ENCODE peak calls at places on chromosomes 7 and 10, in six cellular contexts. D is esophagus squamous epithelium, R is AG04450, H is Calu3, L is coronary artery, E is BJ. N is an unnamed sample.

GRCh38 chr7:27095897-27096755 is at the start of gene HOXA1:
- DNase-seq in D (peak), R (peak), H (no peak), L (no peak), E (peak), N (peak)

GRCh38 chr10:108393111-108393510 is 1228.6 kb upstream of the SORCS1 start:
- DNase-seq in D (no peak), R (no peak), H (no peak), L (no peak), E (no peak), N (no peak)

GRCh38 chr7:31311465-31312074 is 29.0 kb downstream of the NEUROD6 start:
- DNase-seq in D (no peak), R (no peak), H (no peak), L (no peak), E (no peak), N (no peak)

GRCh38 chr7:108454674-108455523 is 1.3 kb downstream of the NRCAM start:
- DNase-seq in D (no peak), R (no peak), H (peak), L (no peak), E (no peak), N (peak)

GRCh38 chr7:124263232-124263827 is 230.5 kb upstream of the TMEM229A start:
- DNase-seq in D (no peak), R (no peak), H (peak), L (no peak), E (no peak), N (no peak)

GRCh38 chr7:90516257-90516656 is 46.8 kb downstream of the PTTG1IP2 start:
- DNase-seq in D (no peak), R (no peak), H (no peak), L (no peak), E (no peak), N (no peak)

GRCh38 chr7:81111358-81111757 is 192.5 kb upstream of the SEMA3C start:
- DNase-seq in D (no peak), R (peak), H (no peak), L (no peak), E (peak), N (no peak)

GRCh38 chr7:117072620-117073118 is 119.4 kb downstream of the ST7 start:
- DNase-seq in D (no peak), R (no peak), H (no peak), L (no peak), E (no peak), N (no peak)

GRCh38 chr10:120805014-120805805 is 46.0 kb upstream of the WDR11 start:
- DNase-seq in D (no peak), R (no peak), H (no peak), L (no peak), E (no peak), N (no peak)

GRCh38 chr10:112775892-112776679 is 174.0 kb upstream of the TCF7L2 start:
- DNase-seq in D (no peak), R (no peak), H (peak), L (no peak), E (no peak), N (no peak)

GRCh38 chr10:69361303-69361614 is 55.5 kb downstream of the TACR2 start:
- DNase-seq in D (no peak), R (no peak), H (no peak), L (no peak), E (no peak), N (no peak)

GRCh38 chr7:8177109-8177933 is 84.6 kb downstream of the ICA1 start:
- DNase-seq in D (no peak), R (no peak), H (no peak), L (no peak), E (no peak), N (no peak)

GRCh38 chr10:73205121-73205520 is 37.2 kb downstream of the FAM149B1 start:
- DNase-seq in D (no peak), R (no peak), H (no peak), L (no peak), E (no peak), N (no peak)

GRCh38 chr10:49170632-49171325 is 17.4 kb downstream of the TMEM273 start:
- DNase-seq in D (no peak), R (no peak), H (no peak), L (no peak), E (no peak), N (no peak)

GRCh38 chr7:14210075-14210474 is 220.6 kb upstream of the ETV1 start:
- DNase-seq in D (no peak), R (no peak), H (no peak), L (no peak), E (no peak), N (no peak)

GRCh38 chr7:143305423-143306070 is 10.4 kb upstream of the CLCN1 start:
- DNase-seq in D (no peak), R (no peak), H (peak), L (no peak), E (no peak), N (peak)

GRCh38 chr10:86354761-86355540 is 11.6 kb downstream of the GRID1 start:
- DNase-seq in D (no peak), R (no peak), H (no peak), L (no peak), E (no peak), N (no peak)

GRCh38 chr10:97534746-97535367 is 36.1 kb downstream of the UBTD1 start:
- DNase-seq in D (no peak), R (no peak), H (peak), L (no peak), E (no peak), N (peak)

GRCh38 chr7:69893915-69894314 is 295.6 kb downstream of the AUTS2 start:
- DNase-seq in D (no peak), R (no peak), H (no peak), L (no peak), E (no peak), N (peak)

GRCh38 chr7:69896100-69896499 is 297.8 kb downstream of the AUTS2 start:
- DNase-seq in D (no peak), R (no peak), H (no peak), L (no peak), E (no peak), N (no peak)

GRCh38 chr7:69889338-69890080 is 291.2 kb downstream of the AUTS2 start:
- DNase-seq in D (no peak), R (no peak), H (no peak), L (no peak), E (no peak), N (no peak)

GRCh38 chr7:69890081-69890369 is 291.8 kb downstream of the AUTS2 start:
- DNase-seq in D (no peak), R (no peak), H (no peak), L (no peak), E (no peak), N (no peak)

GRCh38 chr7:69892790-69893189 is 294.5 kb downstream of the AUTS2 start:
- DNase-seq in D (no peak), R (no peak), H (no peak), L (no peak), E (no peak), N (no peak)
- TF ChIP-seq CTCF in D (no peak), R (no peak), H (no peak), L (no peak), E (no peak), N (no peak)

DNA sequence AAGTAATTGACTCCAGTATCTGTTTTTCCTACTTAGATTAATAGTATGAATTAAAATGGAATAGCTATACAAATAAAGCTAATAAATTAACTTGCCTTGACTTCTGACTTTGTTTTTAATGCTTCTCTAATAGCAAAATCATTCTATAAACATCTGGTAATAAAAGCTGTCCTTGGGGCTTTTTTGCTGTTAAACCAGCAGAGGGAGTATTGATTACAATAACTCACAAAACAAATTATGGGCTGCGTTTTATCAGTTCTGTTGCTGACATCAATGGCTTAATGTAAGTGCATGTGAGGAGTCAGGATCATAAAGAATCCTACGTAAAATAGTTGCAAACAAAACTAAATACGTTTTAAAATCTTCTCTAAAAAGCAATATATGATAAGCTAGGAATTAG is 667.8 kb downstream of the PCDH15 start:
- DNase-seq in D (no peak), R (no peak), H (no peak), L (no peak), E (no peak), N (no peak)
- TF ChIP-seq CTCF in D (no peak), R (no peak), H (peak), L (no peak), E (no peak), N (peak)

GRCh38 chr7:55189878-55190436 is 171.1 kb downstream of the EGFR start:
- DNase-seq in D (no peak), R (no peak), H (no peak), L (no peak), E (no peak), N (no peak)

GRCh38 chr7:55187701-55188491 is 169.1 kb downstream of the EGFR start:
- DNase-seq in D (no peak), R (no peak), H (no peak), L (no peak), E (no peak), N (no peak)

GRCh38 chr7:55188590-55189446 is 170.0 kb downstream of the EGFR start:
- DNase-seq in D (no peak), R (no peak), H (no peak), L (no peak), E (no peak), N (no peak)

GRCh38 chr7:55190511-55191160 is 171.8 kb downstream of the EGFR start:
- DNase-seq in D (no peak), R (no peak), H (no peak), L (peak), E (no peak), N (no peak)

DNA sequence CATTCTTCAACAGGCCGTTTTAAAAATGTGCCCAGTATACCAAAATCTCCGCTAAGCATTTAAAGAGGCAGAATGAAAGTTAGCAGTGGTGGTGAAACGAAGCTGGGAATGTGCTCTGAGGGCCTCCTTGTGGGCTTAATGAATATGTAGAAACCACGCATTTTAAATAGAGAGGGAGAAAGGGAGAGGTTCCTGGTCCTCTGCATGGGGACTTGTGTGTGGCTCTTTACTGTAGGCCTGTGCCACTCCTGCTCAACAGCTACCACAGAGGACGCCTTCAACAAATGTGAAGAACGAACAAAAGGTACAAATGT is 170.6 kb downstream of the EGFR start:
- DNase-seq in D (no peak), R (no peak), H (no peak), L (no peak), E (no peak), N (no peak)
- TF ChIP-seq CTCF in D (no peak), R (no peak), H (no peak), L (no peak), E (no peak), N (no peak)

GRCh38 chr10:32650246-32650655 is 204.3 kb downstream of the CCDC7 start:
- DNase-seq in D (no peak), R (no peak), H (no peak), L (no peak), E (no peak), N (no peak)
- TF ChIP-seq CTCF in D (no peak), R (no peak), H (no peak), L (no peak), E (no peak), N (no peak)

GRCh38 chr7:130363156-130363847 is 17.0 kb upstream of the CPA1 start:
- DNase-seq in D (no peak), R (peak), H (peak), L (no peak), E (peak), N (no peak)
- TF ChIP-seq CTCF in D (no peak), R (no peak), H (no peak), L (no peak), E (no peak), N (no peak)

GRCh38 chr7:151143261-151144015 is 24.1 kb downstream of the GBX1 start:
- DNase-seq in D (no peak), R (no peak), H (no peak), L (peak), E (no peak), N (no peak)

GRCh38 chr7:151140826-151141225 is 26.7 kb downstream of the GBX1 start:
- DNase-seq in D (no peak), R (no peak), H (no peak), L (peak), E (no peak), N (no peak)

GRCh38 chr7:151141855-151142685 is 25.4 kb downstream of the GBX1 start:
- DNase-seq in D (no peak), R (no peak), H (no peak), L (peak), E (no peak), N (no peak)

GRCh38 chr7:151141281-151141854 is 26.1 kb downstream of the GBX1 start:
- DNase-seq in D (no peak), R (no peak), H (no peak), L (peak), E (no peak), N (no peak)

GRCh38 chr7:151142686-151143040 is 24.8 kb downstream of the GBX1 start:
- DNase-seq in D (no peak), R (no peak), H (no peak), L (peak), E (no peak), N (no peak)
- TF ChIP-seq CTCF in D (no peak), R (no peak), H (no peak), L (no peak), E (no peak), N (no peak)

GRCh38 chr10:34522542-34522941 is 292.6 kb downstream of the PARD3 start:
- DNase-seq in D (no peak), R (no peak), H (no peak), L (no peak), E (no peak), N (no peak)
- TF ChIP-seq CTCF in D (no peak), R (peak), H (no peak), L (no peak), E (peak), N (no peak)